ENCODE peak calls at places on chromosomes 13 and 19, in four cellular contexts. One of them, this sample, is unnamed. For H3K36me3, the result is how much of the 10 kb centered on the place peaks cover.

GRCh38 chr19:48770223-48770622 is 14.9 kb downstream of the FGF21 start:
- DNase-seq in body of pancreas: no peak
- DNase-seq in uterus: no peak
- DNase-seq in testis: no peak
- DNase-seq in this sample: no peak

GRCh38 chr19:48489608-48490216 is 20.5 kb downstream of the CYTH2 start:
- DNase-seq in body of pancreas: peak
- DNase-seq in uterus: peak
- DNase-seq in testis: peak
- DNase-seq in this sample: peak

GRCh38 chr19:40603071-40603718 is 2.0 kb downstream of the LTBP4 start:
- DNase-seq in body of pancreas: no peak
- DNase-seq in uterus: no peak
- DNase-seq in testis: no peak
- DNase-seq in this sample: no peak

GRCh38 chr19:49637865-49638350 is 2.0 kb downstream of the RRAS start:
- DNase-seq in body of pancreas: peak
- DNase-seq in uterus: peak
- DNase-seq in testis: peak
- DNase-seq in this sample: peak

GRCh38 chr19:28217064-28217463 is 995.9 kb downstream of the UQCRFS1 start:
- DNase-seq in body of pancreas: no peak
- DNase-seq in uterus: no peak
- DNase-seq in testis: no peak
- DNase-seq in this sample: no peak

GRCh38 chr19:57317503-57317902 is 2.8 kb upstream of the ZNF543 start:
- DNase-seq in body of pancreas: no peak
- DNase-seq in uterus: no peak
- DNase-seq in testis: no peak
- DNase-seq in this sample: peak

GRCh38 chr19:934865-935422 is 9.1 kb downstream of the ARID3A start:
- DNase-seq in body of pancreas: peak
- DNase-seq in uterus: peak
- DNase-seq in testis: peak
- DNase-seq in this sample: peak

GRCh38 chr13:96958286-96958891 is 35.9 kb downstream of the OXGR1 start:
- DNase-seq in body of pancreas: peak
- DNase-seq in uterus: no peak
- DNase-seq in testis: peak
- DNase-seq in this sample: no peak

GRCh38 chr13:30774214-30774730 is 38.9 kb downstream of the ALOX5AP start:
- DNase-seq in body of pancreas: no peak
- DNase-seq in uterus: no peak
- DNase-seq in testis: no peak
- DNase-seq in this sample: no peak

GRCh38 chr13:84360843-84361242 is 478.6 kb upstream of the SLITRK1 start:
- DNase-seq in body of pancreas: no peak
- DNase-seq in uterus: no peak
- DNase-seq in testis: no peak
- DNase-seq in this sample: no peak

GRCh38 chr13:40789275-40790231 is at the start of gene SLC25A15:
- DNase-seq in body of pancreas: peak
- DNase-seq in uterus: peak
- DNase-seq in testis: peak
- DNase-seq in this sample: peak

GRCh38 chr19:34327851-34328250 is 37.1 kb upstream of the GPI start:
- DNase-seq in body of pancreas: no peak
- DNase-seq in uterus: no peak
- DNase-seq in testis: no peak
- DNase-seq in this sample: no peak

GRCh38 chr13:99271249-99271648 is 13.1 kb upstream of the GPR18 start:
- DNase-seq in body of pancreas: no peak
- DNase-seq in uterus: no peak
- DNase-seq in testis: no peak
- DNase-seq in this sample: no peak

GRCh38 chr19:6020972-6021805 is 43.2 kb upstream of the RANBP3 start:
- DNase-seq in body of pancreas: peak
- DNase-seq in uterus: no peak
- DNase-seq in testis: no peak
- DNase-seq in this sample: no peak

GRCh38 chr19:49950956-49951526 is 9.9 kb downstream of the SIGLEC11 start:
- DNase-seq in body of pancreas: no peak
- DNase-seq in uterus: no peak
- DNase-seq in testis: no peak
- DNase-seq in this sample: no peak

GRCh38 chr13:45943965-45944364 is 92.4 kb upstream of the SIAH3 start:
- DNase-seq in body of pancreas: no peak
- DNase-seq in uterus: no peak
- DNase-seq in testis: no peak
- DNase-seq in this sample: no peak

GRCh38 chr13:42892760-42893159 is 99.3 kb downstream of the EPSTI1 start:
- DNase-seq in body of pancreas: no peak
- DNase-seq in uterus: no peak
- DNase-seq in testis: no peak
- DNase-seq in this sample: no peak

GRCh38 chr13:101127741-101128353 is 288.5 kb downstream of the NALCN start:
- DNase-seq in body of pancreas: peak
- DNase-seq in uterus: no peak
- DNase-seq in testis: peak
- DNase-seq in this sample: no peak

GRCh38 chr19:7421941-7422744 is 66.7 kb downstream of the PEX11G start:
- DNase-seq in body of pancreas: no peak
- DNase-seq in uterus: no peak
- DNase-seq in testis: no peak
- DNase-seq in this sample: no peak

GRCh38 chr13:55307909-55308308 is 1832.8 kb upstream of the PRR20A start:
- DNase-seq in body of pancreas: no peak
- DNase-seq in uterus: no peak
- DNase-seq in testis: no peak
- DNase-seq in this sample: no peak

GRCh38 chr13:95154441-95154886 is 146.8 kb downstream of the ABCC4 start:
- DNase-seq in body of pancreas: no peak
- DNase-seq in uterus: no peak
- DNase-seq in testis: no peak
- DNase-seq in this sample: no peak

GRCh38 chr13:99590519-99591011 is 89.3 kb downstream of the TM9SF2 start:
- DNase-seq in body of pancreas: no peak
- DNase-seq in uterus: no peak
- DNase-seq in testis: no peak
- DNase-seq in this sample: no peak

GRCh38 chr13:93262729-93263128 is 36.1 kb downstream of the GPC6 start:
- DNase-seq in body of pancreas: no peak
- DNase-seq in uterus: no peak
- DNase-seq in testis: no peak
- DNase-seq in this sample: no peak

GRCh38 chr19:58560007-58560887 is 1.8 kb upstream of the UBE2M start:
- DNase-seq in body of pancreas: no peak
- DNase-seq in uterus: no peak
- DNase-seq in testis: no peak
- DNase-seq in this sample: no peak
- TF ChIP-seq POLR2A in body of pancreas: no peak
- TF ChIP-seq POLR2A in uterus: no peak
- TF ChIP-seq POLR2A in testis: no peak
- TF ChIP-seq POLR2A in this sample: no peak

GRCh38 chr19:58353717-58354477 is 605 bp upstream of the A1BG start:
- DNase-seq in body of pancreas: no peak
- DNase-seq in uterus: no peak
- DNase-seq in testis: no peak
- DNase-seq in this sample: no peak

GRCh38 chr19:58356236-58356970 is 3.1 kb upstream of the A1BG start:
- DNase-seq in body of pancreas: no peak
- DNase-seq in uterus: no peak
- DNase-seq in testis: no peak
- DNase-seq in this sample: no peak

GRCh38 chr19:58355891-58356235 is 2.6 kb upstream of the A1BG start:
- DNase-seq in body of pancreas: no peak
- DNase-seq in uterus: no peak
- DNase-seq in testis: no peak
- DNase-seq in this sample: no peak

GRCh38 chr19:58354478-58355030 is 1.3 kb upstream of the A1BG start:
- DNase-seq in body of pancreas: no peak
- DNase-seq in uterus: no peak
- DNase-seq in testis: no peak
- DNase-seq in this sample: no peak

GRCh38 chr19:58355215-58355796 is 2.0 kb upstream of the A1BG start:
- DNase-seq in body of pancreas: no peak
- DNase-seq in uterus: no peak
- DNase-seq in testis: no peak
- DNase-seq in this sample: no peak
- TF ChIP-seq CTCF in body of pancreas: no peak
- TF ChIP-seq CTCF in uterus: no peak
- TF ChIP-seq CTCF in testis: no peak
- TF ChIP-seq CTCF in this sample: no peak

GRCh38 chr19:16536130-16536529 is 6.1 kb downstream of the CHERP start:
- DNase-seq in body of pancreas: no peak
- DNase-seq in uterus: no peak
- DNase-seq in testis: no peak
- DNase-seq in this sample: no peak
- H3K36me3 ChIP-seq in body of pancreas: under half
- H3K36me3 ChIP-seq in uterus: under half
- H3K36me3 ChIP-seq in testis: under half
- H3K36me3 ChIP-seq in this sample: under half

GRCh38 chr19:38838208-38838985 is 6.8 kb upstream of the ECH1 start:
- DNase-seq in body of pancreas: peak
- DNase-seq in uterus: no peak
- DNase-seq in testis: no peak
- DNase-seq in this sample: no peak
- TF ChIP-seq POLR2A in body of pancreas: no peak
- TF ChIP-seq POLR2A in uterus: no peak
- TF ChIP-seq POLR2A in testis: no peak
- TF ChIP-seq POLR2A in this sample: peak

This sample was measured in gastrocnemius medialis.